ENCODE peak calls at places on chromosomes 13 and 19, in four cellular contexts. One of them, this sample, is unnamed.

GRCh38 chr13:28636677-28637317 is 22.1 kb upstream of the POMP start:
- DNase-seq in K562: peak
- DNase-seq in WTC11: peak
- DNase-seq in HepG2: peak
- DNase-seq in this sample: peak

GRCh38 chr13:85419611-85420010 is 379.6 kb downstream of the SLITRK6 start:
- DNase-seq in K562: no peak
- DNase-seq in WTC11: no peak
- DNase-seq in HepG2: no peak
- DNase-seq in this sample: no peak

GRCh38 chr13:101978546-101979315 is 423.1 kb downstream of the FGF14 start:
- DNase-seq in K562: no peak
- DNase-seq in WTC11: no peak
- DNase-seq in HepG2: no peak
- DNase-seq in this sample: no peak

GRCh38 chr13:54241719-54242118 is 1213.1 kb downstream of the OLFM4 start:
- DNase-seq in K562: no peak
- DNase-seq in WTC11: no peak
- DNase-seq in HepG2: no peak
- DNase-seq in this sample: no peak

GRCh38 chr13:102643656-102644055 is 46.9 kb downstream of the TPP2 start:
- DNase-seq in K562: no peak
- DNase-seq in WTC11: no peak
- DNase-seq in HepG2: no peak
- DNase-seq in this sample: no peak

GRCh38 chr13:33875658-33876401 is 57.9 kb downstream of the RFC3 start:
- DNase-seq in K562: no peak
- DNase-seq in WTC11: no peak
- DNase-seq in HepG2: no peak
- DNase-seq in this sample: no peak

GRCh38 chr19:48511800-48512503 is at the start of gene LMTK3:
- DNase-seq in K562: peak
- DNase-seq in WTC11: peak
- DNase-seq in HepG2: no peak
- DNase-seq in this sample: peak

GRCh38 chr19:35935911-35936737 is at the start of gene LRFN3:
- DNase-seq in K562: peak
- DNase-seq in WTC11: peak
- DNase-seq in HepG2: peak
- DNase-seq in this sample: peak

GRCh38 chr13:113493315-113493951 is 2.9 kb upstream of the DCUN1D2 start:
- DNase-seq in K562: peak
- DNase-seq in WTC11: no peak
- DNase-seq in HepG2: peak
- DNase-seq in this sample: peak

GRCh38 chr13:113397606-113398425 is 33.9 kb upstream of the GRTP1 start:
- DNase-seq in K562: no peak
- DNase-seq in WTC11: peak
- DNase-seq in HepG2: no peak
- DNase-seq in this sample: no peak

GRCh38 chr19:12840091-12841079 is 2.1 kb downstream of the MAST1 start:
- DNase-seq in K562: peak
- DNase-seq in WTC11: peak
- DNase-seq in HepG2: no peak
- DNase-seq in this sample: peak

GRCh38 chr13:109509154-109509905 is 277.1 kb downstream of the IRS2 start:
- DNase-seq in K562: no peak
- DNase-seq in WTC11: no peak
- DNase-seq in HepG2: no peak
- DNase-seq in this sample: no peak

GRCh38 chr19:1164684-1165531 is 9.2 kb downstream of the SBNO2 start:
- DNase-seq in K562: peak
- DNase-seq in WTC11: peak
- DNase-seq in HepG2: no peak
- DNase-seq in this sample: no peak

GRCh38 chr13:112747256-112747655 is 57.4 kb downstream of the ATP11A start:
- DNase-seq in K562: no peak
- DNase-seq in WTC11: no peak
- DNase-seq in HepG2: no peak
- DNase-seq in this sample: no peak

GRCh38 chr13:30504081-30504480 is 38.3 kb upstream of the HMGB1 start:
- DNase-seq in K562: peak
- DNase-seq in WTC11: no peak
- DNase-seq in HepG2: no peak
- DNase-seq in this sample: no peak

GRCh38 chr13:94154362-94154761 is 325.1 kb downstream of the DCT start:
- DNase-seq in K562: no peak
- DNase-seq in WTC11: no peak
- DNase-seq in HepG2: peak
- DNase-seq in this sample: no peak

GRCh38 chr19:49857061-49857833 is 6.3 kb downstream of the PTOV1 start:
- DNase-seq in K562: no peak
- DNase-seq in WTC11: no peak
- DNase-seq in HepG2: no peak
- DNase-seq in this sample: no peak

GRCh38 chr13:24038846-24039330 is 121.6 kb upstream of the SPATA13 start:
- DNase-seq in K562: no peak
- DNase-seq in WTC11: no peak
- DNase-seq in HepG2: peak
- DNase-seq in this sample: no peak

GRCh38 chr13:112467236-112467635 is 91.1 kb downstream of the SPACA7 start:
- DNase-seq in K562: no peak
- DNase-seq in WTC11: no peak
- DNase-seq in HepG2: no peak
- DNase-seq in this sample: no peak

GRCh38 chr13:29479716-29480492 is 115.6 kb downstream of the SLC7A1 start:
- DNase-seq in K562: no peak
- DNase-seq in WTC11: no peak
- DNase-seq in HepG2: no peak
- DNase-seq in this sample: no peak

GRCh38 chr13:112904436-112904960 is 64.5 kb upstream of the MCF2L start:
- DNase-seq in K562: no peak
- DNase-seq in WTC11: no peak
- DNase-seq in HepG2: no peak
- DNase-seq in this sample: no peak

GRCh38 chr19:923551-924211 is 2.2 kb upstream of the ARID3A start:
- DNase-seq in K562: no peak
- DNase-seq in WTC11: no peak
- DNase-seq in HepG2: no peak
- DNase-seq in this sample: no peak

GRCh38 chr19:13830761-13831481 is 35.7 kb downstream of the ZSWIM4 start:
- DNase-seq in K562: no peak
- DNase-seq in WTC11: no peak
- DNase-seq in HepG2: no peak
- DNase-seq in this sample: peak

GRCh38 chr13:50141660-50142010 is 126.4 kb downstream of the KCNRG start:
- DNase-seq in K562: no peak
- DNase-seq in WTC11: no peak
- DNase-seq in HepG2: no peak
- DNase-seq in this sample: no peak

GRCh38 chr13:32426981-32427851 is 714 bp downstream of the N4BP2L1 start:
- DNase-seq in K562: no peak
- DNase-seq in WTC11: peak
- DNase-seq in HepG2: no peak
- DNase-seq in this sample: no peak

GRCh38 chr13:75445717-75446529 is 36.0 kb downstream of the TBC1D4 start:
- DNase-seq in K562: no peak
- DNase-seq in WTC11: no peak
- DNase-seq in HepG2: no peak
- DNase-seq in this sample: no peak

GRCh38 chr19:43316591-43317319 is 36.7 kb upstream of the CD177 start:
- DNase-seq in K562: peak
- DNase-seq in WTC11: peak
- DNase-seq in HepG2: peak
- DNase-seq in this sample: peak

GRCh38 chr19:19224852-19225494 is 13.2 kb downstream of the NCAN start:
- DNase-seq in K562: peak
- DNase-seq in WTC11: peak
- DNase-seq in HepG2: peak
- DNase-seq in this sample: peak

GRCh38 chr13:70104481-70104880 is 3.1 kb upstream of the ATXN8OS start:
- DNase-seq in K562: no peak
- DNase-seq in WTC11: no peak
- DNase-seq in HepG2: no peak
- DNase-seq in this sample: no peak

GRCh38 chr13:31321457-31321856 is 121.7 kb downstream of the B3GLCT start:
- DNase-seq in K562: no peak
- DNase-seq in WTC11: no peak
- DNase-seq in HepG2: no peak
- DNase-seq in this sample: no peak

GRCh38 chr13:36639610-36640009 is 34.2 kb upstream of the SERTM1 start:
- DNase-seq in K562: no peak
- DNase-seq in WTC11: no peak
- DNase-seq in HepG2: no peak
- DNase-seq in this sample: no peak

GRCh38 chr19:518292-519231 is 11.3 kb downstream of the TPGS1 start:
- DNase-seq in K562: peak
- DNase-seq in WTC11: peak
- DNase-seq in HepG2: no peak
- DNase-seq in this sample: no peak

GRCh38 chr13:97274782-97275252 is 52.7 kb downstream of the MBNL2 start:
- DNase-seq in K562: no peak
- DNase-seq in WTC11: no peak
- DNase-seq in HepG2: peak
- DNase-seq in this sample: no peak

GRCh38 chr19:5131031-5131865 is 162.3 kb downstream of the KDM4B start:
- DNase-seq in K562: peak
- DNase-seq in WTC11: peak
- DNase-seq in HepG2: no peak
- DNase-seq in this sample: no peak

GRCh38 chr19:21335721-21336120 is 6.5 kb upstream of the ZNF708 start:
- DNase-seq in K562: no peak
- DNase-seq in WTC11: no peak
- DNase-seq in HepG2: no peak
- DNase-seq in this sample: no peak

GRCh38 chr19:28553005-28553404 is 659.9 kb downstream of the UQCRFS1 start:
- DNase-seq in K562: peak
- DNase-seq in WTC11: no peak
- DNase-seq in HepG2: no peak
- DNase-seq in this sample: no peak

GRCh38 chr13:23626730-23627129 is 56.5 kb downstream of the TNFRSF19 start:
- DNase-seq in K562: no peak
- DNase-seq in WTC11: no peak
- DNase-seq in HepG2: no peak
- DNase-seq in this sample: no peak

GRCh38 chr19:51777570-51778460 is 16.8 kb downstream of the FPR2 start:
- DNase-seq in K562: peak
- DNase-seq in WTC11: peak
- DNase-seq in HepG2: peak
- DNase-seq in this sample: peak

GRCh38 chr13:73717632-73718031 is 416.6 kb downstream of the KLF12 start:
- DNase-seq in K562: no peak
- DNase-seq in WTC11: no peak
- DNase-seq in HepG2: no peak
- DNase-seq in this sample: no peak
- TF ChIP-seq HMGXB4 in K562: no peak
- TF ChIP-seq HMGXB4 in WTC11: no peak
- TF ChIP-seq HMGXB4 in HepG2: no peak
- TF ChIP-seq HMGXB4 in this sample: no peak

GRCh38 chr19:33281296-33281926 is 20.9 kb downstream of the CEBPA start:
- DNase-seq in K562: no peak
- DNase-seq in WTC11: no peak
- DNase-seq in HepG2: no peak
- DNase-seq in this sample: no peak

GRCh38 chr19:33282036-33282686 is 20.2 kb downstream of the CEBPA start:
- DNase-seq in K562: no peak
- DNase-seq in WTC11: no peak
- DNase-seq in HepG2: no peak
- DNase-seq in this sample: no peak

GRCh38 chr19:33278403-33279269 is 23.7 kb downstream of the CEBPA start:
- DNase-seq in K562: no peak
- DNase-seq in WTC11: no peak
- DNase-seq in HepG2: peak
- DNase-seq in this sample: no peak

GRCh38 chr19:33279430-33280350 is 22.6 kb downstream of the CEBPA start:
- DNase-seq in K562: no peak
- DNase-seq in WTC11: no peak
- DNase-seq in HepG2: peak
- DNase-seq in this sample: no peak

GRCh38 chr19:33280351-33280921 is 21.9 kb downstream of the CEBPA start:
- DNase-seq in K562: no peak
- DNase-seq in WTC11: no peak
- DNase-seq in HepG2: no peak
- DNase-seq in this sample: no peak
- TF ChIP-seq HMGXB4 in K562: no peak
- TF ChIP-seq HMGXB4 in WTC11: no peak
- TF ChIP-seq HMGXB4 in HepG2: no peak
- TF ChIP-seq HMGXB4 in this sample: no peak

DNA sequence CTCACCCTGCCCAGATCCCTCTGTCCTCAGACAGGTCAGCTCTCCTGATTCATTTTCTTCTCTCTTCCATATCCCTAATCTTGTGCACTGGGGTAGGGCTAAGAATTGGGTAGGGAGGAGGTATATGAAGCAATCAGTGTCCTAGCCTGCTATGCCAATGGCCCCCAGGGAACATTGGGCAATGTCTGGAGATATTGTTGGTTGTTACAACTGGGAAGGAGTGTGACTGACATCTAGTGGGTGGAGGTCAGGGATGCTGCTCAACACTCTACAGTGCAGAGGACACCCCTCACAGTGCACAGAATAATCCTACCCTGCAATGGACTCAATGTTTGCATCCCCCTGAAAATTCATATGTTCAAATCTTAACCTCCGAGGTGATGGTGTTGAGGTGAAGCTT is 57.5 kb downstream of the CPAMD8 start:
- DNase-seq in K562: peak
- DNase-seq in WTC11: no peak
- DNase-seq in HepG2: peak
- DNase-seq in this sample: peak
- TF ChIP-seq HMGXB4 in K562: no peak
- TF ChIP-seq HMGXB4 in WTC11: no peak
- TF ChIP-seq HMGXB4 in HepG2: no peak
- TF ChIP-seq HMGXB4 in this sample: no peak

DNA sequence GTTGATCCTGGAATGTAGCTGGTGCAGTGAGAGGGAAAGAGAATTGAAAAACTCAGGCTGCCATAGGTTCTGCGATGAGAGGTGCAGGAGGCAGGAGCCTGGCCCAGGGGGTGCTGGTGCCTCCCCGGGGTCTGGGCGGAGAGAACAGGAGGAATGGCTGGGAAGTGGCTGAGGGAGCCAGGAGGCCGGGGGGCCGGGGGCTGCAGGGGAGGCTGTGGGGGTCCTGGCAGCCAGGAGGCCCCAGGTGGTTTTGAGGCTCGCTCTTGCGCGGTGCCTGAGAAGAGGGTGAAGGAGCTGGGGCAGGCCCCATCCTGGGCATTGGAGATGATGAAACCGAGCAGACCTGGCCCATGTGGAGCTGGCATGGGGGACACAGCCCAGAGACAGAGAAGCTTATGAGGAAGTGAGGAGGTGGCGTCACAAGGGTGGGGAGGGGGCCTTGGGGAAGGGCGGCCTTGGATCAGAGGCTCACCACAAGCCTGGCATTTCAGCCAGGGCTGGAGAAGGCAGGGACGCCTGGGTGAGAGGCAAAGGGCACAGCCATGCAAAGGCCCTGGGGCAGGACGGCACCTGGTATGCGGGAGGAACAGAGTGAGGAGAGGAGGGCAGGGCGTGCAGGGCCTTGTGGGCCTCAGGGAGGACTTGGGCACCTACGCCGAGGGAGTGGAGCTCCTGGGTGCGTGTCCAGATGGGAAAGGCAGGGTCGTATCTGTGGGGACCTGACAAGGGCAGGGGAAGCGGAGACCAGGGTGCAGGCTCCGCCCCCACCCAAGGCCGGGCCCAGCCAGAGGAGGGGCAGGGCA is 1.3 kb upstream of the TEKTIP1 start:
- DNase-seq in K562: peak
- DNase-seq in WTC11: no peak
- DNase-seq in HepG2: no peak
- DNase-seq in this sample: peak
- TF ChIP-seq HMGXB4 in K562: no peak
- TF ChIP-seq HMGXB4 in WTC11: no peak
- TF ChIP-seq HMGXB4 in HepG2: no peak
- TF ChIP-seq HMGXB4 in this sample: no peak